ENCODE peak calls at places on chromosome 12, in seven cellular contexts. U is activated effector memory CD4-positive, alpha-beta T cell treated with Interleukin-2 at 50 U/mL for 16 hours; X is activated T-cell treated with anti-CD3 and anti-CD28 coated beads for 4 hours; V is LHCN-M2; I is GM12891; C is T-helper 2 cell; T is cardiac muscle cell. W is an unnamed sample.

GRCh38 chr12:122449317-122449716 is 26.8 kb upstream of the CLIP1 start:
- DNase-seq in V (peak), T (peak), U (no peak), I (no peak), X (no peak), C (no peak), W (peak)

GRCh38 chr12:96225003-96225855 is 31.1 kb downstream of the ELK3 start:
- DNase-seq in C (no peak), I (no peak), U (no peak), T (peak), V (no peak), X (no peak), W (no peak)

GRCh38 chr12:31322651-31323248 is 3.2 kb downstream of the SINHCAF start:
- DNase-seq in C (no peak), U (no peak), X (no peak), V (no peak), T (peak), I (no peak), W (peak)

GRCh38 chr12:25034676-25035075 is 85.8 kb upstream of the BCAT1 start:
- DNase-seq in T (no peak), X (no peak), U (no peak), I (no peak), V (peak), C (no peak), W (no peak)

GRCh38 chr12:30997685-30998440 is 71.3 kb downstream of the TSPAN11 start:
- DNase-seq in U (no peak), C (no peak), V (no peak), T (no peak), X (no peak), I (no peak), W (no peak)

GRCh38 chr12:68761442-68761812 is 15.5 kb downstream of the SLC35E3 start:
- DNase-seq in V (no peak), T (no peak), C (no peak), U (no peak), X (no peak), I (no peak), W (no peak)

GRCh38 chr12:53067074-53067992 is 11.9 kb downstream of the SPRYD3 start:
- DNase-seq in T (peak), I (no peak), X (no peak), V (no peak), U (no peak), C (no peak), W (no peak)

GRCh38 chr12:3170423-3171194 is 93.4 kb downstream of the TSPAN9 start:
- DNase-seq in U (no peak), V (peak), I (no peak), C (no peak), X (no peak), T (peak), W (peak)

GRCh38 chr12:124832856-124833255 is 30.8 kb downstream of the SCARB1 start:
- DNase-seq in T (no peak), I (no peak), V (no peak), U (no peak), X (no peak), C (no peak), W (no peak)

GRCh38 chr12:66964629-66965028 is 285.8 kb upstream of the GRIP1 start:
- DNase-seq in T (no peak), X (no peak), V (peak), U (no peak), I (no peak), C (peak), W (peak)

GRCh38 chr12:880656-881055 is 68.8 kb downstream of the RAD52 start:
- DNase-seq in T (no peak), C (no peak), V (no peak), I (no peak), U (no peak), X (no peak), W (no peak)

GRCh38 chr12:117134059-117134458 is 34.8 kb upstream of the TESC start:
- DNase-seq in V (peak), X (peak), U (peak), I (no peak), T (no peak), C (peak), W (peak)

GRCh38 chr12:62210422-62210821 is 49.8 kb upstream of the USP15 start:
- DNase-seq in U (peak), X (peak), T (peak), I (no peak), C (no peak), V (peak), W (peak)

GRCh38 chr12:51759175-51759574 is 89.3 kb downstream of the FIGNL2 start:
- DNase-seq in T (no peak), V (peak), I (no peak), C (no peak), U (no peak), X (no peak), W (peak)

GRCh38 chr12:77687346-77687745 is 143.3 kb upstream of the NAV3 start:
- DNase-seq in U (no peak), I (no peak), C (no peak), X (no peak), T (no peak), V (no peak), W (no peak)

GRCh38 chr12:96587691-96588090 is 98.3 kb downstream of the CFAP54 start:
- DNase-seq in V (peak), C (no peak), I (no peak), T (peak), X (no peak), U (no peak), W (no peak)

GRCh38 chr12:3247596-3248270 is 170.6 kb downstream of the TSPAN9 start:
- DNase-seq in C (no peak), T (no peak), V (no peak), I (no peak), U (no peak), X (no peak), W (no peak)

GRCh38 chr12:131454418-131455217 is 256.3 kb upstream of the SFSWAP start:
- DNase-seq in X (no peak), U (no peak), V (no peak), T (peak), I (peak), C (no peak), W (peak)

GRCh38 chr12:2750185-2750584 is 44.6 kb upstream of the FKBP4 start:
- DNase-seq in X (no peak), T (no peak), I (no peak), C (no peak), V (no peak), U (no peak), W (no peak)

GRCh38 chr12:50971946-50972345 is 19.6 kb downstream of the HIGD1C start:
- DNase-seq in U (no peak), T (peak), I (no peak), C (no peak), X (no peak), V (peak), W (no peak)

GRCh38 chr12:106118-106561 is 39.6 kb downstream of the IQSEC3 start:
- DNase-seq in U (no peak), X (no peak), T (no peak), C (no peak), I (peak), V (peak), W (no peak)

GRCh38 chr12:89901906-89902648 is 193.4 kb upstream of the ATP2B1 start:
- DNase-seq in I (no peak), X (no peak), V (no peak), C (no peak), U (no peak), T (no peak), W (no peak)

GRCh38 chr12:124283326-124283725 is 11.6 kb upstream of the RFLNA start:
- DNase-seq in U (no peak), C (no peak), T (no peak), I (no peak), X (no peak), V (no peak), W (no peak)

GRCh38 chr12:113005759-113006158 is 27.4 kb downstream of the OAS2 start:
- DNase-seq in U (no peak), X (no peak), T (peak), V (peak), I (peak), C (no peak), W (peak)

GRCh38 chr12:124515981-124516380 is 51.4 kb downstream of the NCOR2 start:
- DNase-seq in U (no peak), C (no peak), X (no peak), V (no peak), T (no peak), I (no peak), W (no peak)